ENCODE peak calls at places on chromosomes 16 and 17, in seven cellular contexts. One of them, this sample, is unnamed.

GRCh38 chr17:17751489-17751995 is 70.3 kb downstream of the RAI1 start:
- DNase-seq in colonic mucosa: no peak
- DNase-seq in thoracic aorta: no peak
- DNase-seq in IMR-90: no peak
- DNase-seq in right atrium auricular region: no peak
- DNase-seq in CD4-positive, CD25-positive, alpha-beta regulatory T cell: peak
- DNase-seq in left lung: no peak
- DNase-seq in this sample: peak

GRCh38 chr17:71423871-71424546 is 696.8 kb upstream of the SOX9 start:
- DNase-seq in colonic mucosa: no peak
- DNase-seq in thoracic aorta: no peak
- DNase-seq in IMR-90: peak
- DNase-seq in right atrium auricular region: no peak
- DNase-seq in CD4-positive, CD25-positive, alpha-beta regulatory T cell: no peak
- DNase-seq in left lung: no peak
- DNase-seq in this sample: no peak

GRCh38 chr17:21418446-21419298 is 42.5 kb downstream of the KCNJ12 start:
- DNase-seq in colonic mucosa: no peak
- DNase-seq in thoracic aorta: no peak
- DNase-seq in IMR-90: no peak
- DNase-seq in right atrium auricular region: no peak
- DNase-seq in CD4-positive, CD25-positive, alpha-beta regulatory T cell: no peak
- DNase-seq in left lung: peak
- DNase-seq in this sample: no peak

GRCh38 chr16:15768201-15768600 is 88.6 kb downstream of the MYH11 start:
- DNase-seq in colonic mucosa: no peak
- DNase-seq in thoracic aorta: no peak
- DNase-seq in IMR-90: no peak
- DNase-seq in right atrium auricular region: no peak
- DNase-seq in CD4-positive, CD25-positive, alpha-beta regulatory T cell: no peak
- DNase-seq in left lung: no peak
- DNase-seq in this sample: no peak

GRCh38 chr17:21530841-21531240 is 154.7 kb downstream of the KCNJ12 start:
- DNase-seq in colonic mucosa: no peak
- DNase-seq in thoracic aorta: no peak
- DNase-seq in IMR-90: no peak
- DNase-seq in right atrium auricular region: no peak
- DNase-seq in CD4-positive, CD25-positive, alpha-beta regulatory T cell: no peak
- DNase-seq in left lung: no peak
- DNase-seq in this sample: no peak

GRCh38 chr16:15425861-15426260 is 8.5 kb upstream of the BMERB1 start:
- DNase-seq in colonic mucosa: no peak
- DNase-seq in thoracic aorta: no peak
- DNase-seq in IMR-90: no peak
- DNase-seq in right atrium auricular region: no peak
- DNase-seq in CD4-positive, CD25-positive, alpha-beta regulatory T cell: no peak
- DNase-seq in left lung: no peak
- DNase-seq in this sample: no peak

GRCh38 chr17:76485569-76485968 is 15.7 kb downstream of the RHBDF2 start:
- DNase-seq in colonic mucosa: no peak
- DNase-seq in thoracic aorta: no peak
- DNase-seq in IMR-90: no peak
- DNase-seq in right atrium auricular region: no peak
- DNase-seq in CD4-positive, CD25-positive, alpha-beta regulatory T cell: no peak
- DNase-seq in left lung: no peak
- DNase-seq in this sample: no peak

GRCh38 chr16:788399-789126 is at the start of gene CHTF18:
- DNase-seq in colonic mucosa: peak
- DNase-seq in thoracic aorta: peak
- DNase-seq in IMR-90: peak
- DNase-seq in right atrium auricular region: peak
- DNase-seq in CD4-positive, CD25-positive, alpha-beta regulatory T cell: peak
- DNase-seq in left lung: peak
- DNase-seq in this sample: peak

GRCh38 chr16:73058221-73058615 is 10.3 kb upstream of the ZFHX3 start:
- DNase-seq in colonic mucosa: no peak
- DNase-seq in thoracic aorta: no peak
- DNase-seq in IMR-90: no peak
- DNase-seq in right atrium auricular region: no peak
- DNase-seq in CD4-positive, CD25-positive, alpha-beta regulatory T cell: no peak
- DNase-seq in left lung: peak
- DNase-seq in this sample: no peak

GRCh38 chr16:86357950-86358349 is 152.4 kb upstream of the FOXF1 start:
- DNase-seq in colonic mucosa: no peak
- DNase-seq in thoracic aorta: no peak
- DNase-seq in IMR-90: no peak
- DNase-seq in right atrium auricular region: no peak
- DNase-seq in CD4-positive, CD25-positive, alpha-beta regulatory T cell: no peak
- DNase-seq in left lung: no peak
- DNase-seq in this sample: no peak

GRCh38 chr16:48525201-48526057 is 84.6 kb downstream of the N4BP1 start:
- DNase-seq in colonic mucosa: no peak
- DNase-seq in thoracic aorta: no peak
- DNase-seq in IMR-90: no peak
- DNase-seq in right atrium auricular region: no peak
- DNase-seq in CD4-positive, CD25-positive, alpha-beta regulatory T cell: no peak
- DNase-seq in left lung: peak
- DNase-seq in this sample: no peak

GRCh38 chr17:30263552-30264333 is 28.0 kb downstream of the BLMH start:
- DNase-seq in colonic mucosa: no peak
- DNase-seq in thoracic aorta: no peak
- DNase-seq in IMR-90: peak
- DNase-seq in right atrium auricular region: no peak
- DNase-seq in CD4-positive, CD25-positive, alpha-beta regulatory T cell: no peak
- DNase-seq in left lung: no peak
- DNase-seq in this sample: no peak

GRCh38 chr17:14061666-14062560 is 7.4 kb upstream of the COX10 start:
- DNase-seq in colonic mucosa: no peak
- DNase-seq in thoracic aorta: no peak
- DNase-seq in IMR-90: peak
- DNase-seq in right atrium auricular region: no peak
- DNase-seq in CD4-positive, CD25-positive, alpha-beta regulatory T cell: no peak
- DNase-seq in left lung: peak
- DNase-seq in this sample: no peak

GRCh38 chr16:81700071-81700779 is 78.9 kb upstream of the PLCG2 start:
- DNase-seq in colonic mucosa: no peak
- DNase-seq in thoracic aorta: no peak
- DNase-seq in IMR-90: peak
- DNase-seq in right atrium auricular region: no peak
- DNase-seq in CD4-positive, CD25-positive, alpha-beta regulatory T cell: no peak
- DNase-seq in left lung: no peak
- DNase-seq in this sample: no peak

GRCh38 chr17:10620823-10621222 is 36.3 kb downstream of the MYH3 start:
- DNase-seq in colonic mucosa: no peak
- DNase-seq in thoracic aorta: no peak
- DNase-seq in IMR-90: no peak
- DNase-seq in right atrium auricular region: no peak
- DNase-seq in CD4-positive, CD25-positive, alpha-beta regulatory T cell: no peak
- DNase-seq in left lung: no peak
- DNase-seq in this sample: no peak

GRCh38 chr16:86387461-86388440 is 122.6 kb upstream of the FOXF1 start:
- DNase-seq in colonic mucosa: no peak
- DNase-seq in thoracic aorta: no peak
- DNase-seq in IMR-90: peak
- DNase-seq in right atrium auricular region: no peak
- DNase-seq in CD4-positive, CD25-positive, alpha-beta regulatory T cell: no peak
- DNase-seq in left lung: no peak
- DNase-seq in this sample: no peak

GRCh38 chr17:29648005-29648404 is 25.3 kb upstream of the CORO6 start:
- DNase-seq in colonic mucosa: no peak
- DNase-seq in thoracic aorta: no peak
- DNase-seq in IMR-90: no peak
- DNase-seq in right atrium auricular region: no peak
- DNase-seq in CD4-positive, CD25-positive, alpha-beta regulatory T cell: no peak
- DNase-seq in left lung: no peak
- DNase-seq in this sample: no peak

GRCh38 chr16:88446736-88447135 is 6.3 kb upstream of the ZFPM1 start:
- DNase-seq in colonic mucosa: no peak
- DNase-seq in thoracic aorta: no peak
- DNase-seq in IMR-90: no peak
- DNase-seq in right atrium auricular region: no peak
- DNase-seq in CD4-positive, CD25-positive, alpha-beta regulatory T cell: no peak
- DNase-seq in left lung: no peak
- DNase-seq in this sample: no peak

GRCh38 chr17:45687594-45687993 is 96.5 kb upstream of the CRHR1 start:
- DNase-seq in colonic mucosa: no peak
- DNase-seq in thoracic aorta: no peak
- DNase-seq in IMR-90: no peak
- DNase-seq in right atrium auricular region: no peak
- DNase-seq in CD4-positive, CD25-positive, alpha-beta regulatory T cell: no peak
- DNase-seq in left lung: no peak
- DNase-seq in this sample: no peak

GRCh38 chr16:57727610-57728009 is 8.0 kb upstream of the KATNB1 start:
- DNase-seq in colonic mucosa: no peak
- DNase-seq in thoracic aorta: no peak
- DNase-seq in IMR-90: no peak
- DNase-seq in right atrium auricular region: no peak
- DNase-seq in CD4-positive, CD25-positive, alpha-beta regulatory T cell: no peak
- DNase-seq in left lung: no peak
- DNase-seq in this sample: no peak

GRCh38 chr17:81931557-81932332 is 4.2 kb upstream of the MAFG start:
- DNase-seq in colonic mucosa: no peak
- DNase-seq in thoracic aorta: no peak
- DNase-seq in IMR-90: no peak
- DNase-seq in right atrium auricular region: no peak
- DNase-seq in CD4-positive, CD25-positive, alpha-beta regulatory T cell: no peak
- DNase-seq in left lung: no peak
- DNase-seq in this sample: no peak

GRCh38 chr17:28982191-28982793 is 23.5 kb downstream of the SEZ6 start:
- DNase-seq in colonic mucosa: no peak
- DNase-seq in thoracic aorta: no peak
- DNase-seq in IMR-90: peak
- DNase-seq in right atrium auricular region: no peak
- DNase-seq in CD4-positive, CD25-positive, alpha-beta regulatory T cell: peak
- DNase-seq in left lung: peak
- DNase-seq in this sample: peak

GRCh38 chr17:39045948-39046679 is 78.9 kb upstream of the FBXO47 start:
- DNase-seq in colonic mucosa: no peak
- DNase-seq in thoracic aorta: no peak
- DNase-seq in IMR-90: no peak
- DNase-seq in right atrium auricular region: no peak
- DNase-seq in CD4-positive, CD25-positive, alpha-beta regulatory T cell: no peak
- DNase-seq in left lung: no peak
- DNase-seq in this sample: no peak

GRCh38 chr17:75909051-75909811 is 4.5 kb upstream of the MRPL38 start:
- DNase-seq in colonic mucosa: no peak
- DNase-seq in thoracic aorta: no peak
- DNase-seq in IMR-90: no peak
- DNase-seq in right atrium auricular region: no peak
- DNase-seq in CD4-positive, CD25-positive, alpha-beta regulatory T cell: no peak
- DNase-seq in left lung: no peak
- DNase-seq in this sample: no peak

DNA sequence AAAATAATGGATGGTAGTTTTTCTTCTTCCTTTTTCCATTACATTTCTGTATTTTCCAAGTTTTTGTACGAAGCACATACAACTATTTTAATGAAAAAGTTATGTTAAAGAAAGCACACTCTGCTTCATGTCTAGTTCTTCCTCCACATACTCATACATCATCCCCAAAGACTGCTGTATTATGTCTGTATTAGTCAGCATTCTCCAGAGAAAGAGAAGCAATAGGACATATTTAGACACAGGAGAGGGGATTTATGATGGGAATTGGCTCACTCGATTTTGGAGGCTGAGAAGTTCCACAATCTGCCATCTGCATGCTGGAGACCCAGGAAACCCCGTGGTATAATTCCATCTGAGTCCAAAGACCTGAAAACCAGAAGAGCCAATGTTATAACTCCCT is 10.1 kb upstream of the ACSM2A start:
- DNase-seq in colonic mucosa: no peak
- DNase-seq in thoracic aorta: no peak
- DNase-seq in IMR-90: no peak
- DNase-seq in right atrium auricular region: no peak
- DNase-seq in CD4-positive, CD25-positive, alpha-beta regulatory T cell: no peak
- DNase-seq in left lung: no peak
- DNase-seq in this sample: no peak
- H3K27ac ChIP-seq in colonic mucosa: no peak
- H3K27ac ChIP-seq in thoracic aorta: peak
- H3K27ac ChIP-seq in IMR-90: no peak
- H3K27ac ChIP-seq in right atrium auricular region: no peak
- H3K27ac ChIP-seq in CD4-positive, CD25-positive, alpha-beta regulatory T cell: no peak
- H3K27ac ChIP-seq in left lung: no peak
- H3K27ac ChIP-seq in this sample: no peak

DNA sequence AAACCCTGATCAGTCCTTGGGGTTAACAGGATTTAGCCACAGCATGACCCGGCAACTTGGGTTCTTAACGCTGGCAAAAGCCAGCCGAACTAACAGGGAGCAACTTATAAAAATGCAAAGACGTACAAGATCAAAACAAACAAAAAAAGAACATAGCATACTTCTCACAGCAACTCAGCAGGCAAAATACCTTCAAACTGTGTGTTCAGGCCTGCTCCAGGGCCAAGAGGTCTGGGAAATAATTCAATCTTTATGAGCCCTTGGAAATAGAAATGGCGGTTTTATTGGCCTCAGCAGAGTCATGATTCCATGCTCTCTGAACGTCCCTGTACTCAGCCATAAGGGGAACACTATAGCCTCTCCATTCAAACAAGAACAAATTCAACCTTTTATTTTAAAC is 101.4 kb upstream of the C17orf78 start:
- DNase-seq in colonic mucosa: no peak
- DNase-seq in thoracic aorta: no peak
- DNase-seq in IMR-90: no peak
- DNase-seq in right atrium auricular region: no peak
- DNase-seq in CD4-positive, CD25-positive, alpha-beta regulatory T cell: no peak
- DNase-seq in left lung: no peak
- DNase-seq in this sample: no peak
- H3K27ac ChIP-seq in colonic mucosa: no peak
- H3K27ac ChIP-seq in thoracic aorta: no peak
- H3K27ac ChIP-seq in IMR-90: no peak
- H3K27ac ChIP-seq in right atrium auricular region: no peak
- H3K27ac ChIP-seq in CD4-positive, CD25-positive, alpha-beta regulatory T cell: no peak
- H3K27ac ChIP-seq in left lung: peak
- H3K27ac ChIP-seq in this sample: no peak

GRCh38 chr17:78889525-78889924 is 13.5 kb downstream of the CEP295NL start:
- DNase-seq in colonic mucosa: no peak
- DNase-seq in thoracic aorta: no peak
- DNase-seq in IMR-90: no peak
- DNase-seq in right atrium auricular region: no peak
- DNase-seq in CD4-positive, CD25-positive, alpha-beta regulatory T cell: no peak
- DNase-seq in left lung: no peak
- DNase-seq in this sample: no peak
- H3K27ac ChIP-seq in colonic mucosa: peak
- H3K27ac ChIP-seq in thoracic aorta: no peak
- H3K27ac ChIP-seq in IMR-90: no peak
- H3K27ac ChIP-seq in right atrium auricular region: peak
- H3K27ac ChIP-seq in CD4-positive, CD25-positive, alpha-beta regulatory T cell: peak
- H3K27ac ChIP-seq in left lung: peak
- H3K27ac ChIP-seq in this sample: peak

DNA sequence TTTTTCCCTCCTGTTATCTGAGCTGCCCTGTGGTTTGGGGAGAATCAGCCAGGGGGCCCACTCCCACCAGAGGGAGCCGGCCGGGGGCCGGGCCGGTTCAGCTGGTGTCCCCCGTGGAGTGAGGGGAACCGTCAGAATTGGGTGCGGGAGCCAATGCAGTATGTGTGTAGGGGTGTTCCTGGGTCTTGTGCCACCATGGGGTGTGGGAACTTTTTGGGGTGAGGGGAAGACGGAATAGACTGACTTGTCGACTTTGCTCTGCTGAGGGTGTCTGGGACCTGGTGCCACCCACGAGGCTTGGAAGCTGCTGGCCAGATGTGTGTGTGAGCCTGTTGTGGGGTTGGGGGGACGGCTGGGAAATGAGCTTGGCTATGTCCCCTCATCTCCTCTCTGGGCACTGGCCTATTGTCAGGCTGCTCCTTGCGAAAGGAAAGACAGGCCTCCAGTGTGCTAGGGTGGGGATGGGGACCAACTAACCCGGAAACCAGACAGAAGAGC is 9.9 kb downstream of the RARA start:
- DNase-seq in colonic mucosa: peak
- DNase-seq in thoracic aorta: no peak
- DNase-seq in IMR-90: no peak
- DNase-seq in right atrium auricular region: no peak
- DNase-seq in CD4-positive, CD25-positive, alpha-beta regulatory T cell: peak
- DNase-seq in left lung: peak
- DNase-seq in this sample: no peak
- H3K27ac ChIP-seq in colonic mucosa: peak
- H3K27ac ChIP-seq in thoracic aorta: peak
- H3K27ac ChIP-seq in IMR-90: peak
- H3K27ac ChIP-seq in right atrium auricular region: peak
- H3K27ac ChIP-seq in CD4-positive, CD25-positive, alpha-beta regulatory T cell: peak
- H3K27ac ChIP-seq in left lung: peak
- H3K27ac ChIP-seq in this sample: peak

This sample was measured in naive thymus-derived CD4-positive, alpha-beta T cell.